ENCODE peak calls at places on chromosome 2, in nine cellular contexts. M is GM10248; G is fibroblast of pulmonary artery; L is endothelial cell; T is CD4-positive, alpha-beta T cell; W is mammary epithelial cell; H is GM13977; P is choroid plexus epithelial cell; E is AG04450. D is an unnamed sample.
A peak's percentile ranks its signal among the peaks of the same experiment; 100 is the strongest.

GRCh38 chr2:71555798-71556454 is 102.6 kb downstream of the DYSF start:
- DNase-seq in M (no peak), G (no peak), L (no peak), T (no peak), W (no peak), H (no peak), P (no peak), E (no peak), D (no peak)

GRCh38 chr2:15943378-15943851 is 3.1 kb downstream of the MYCN start:
- DNase-seq in M (no peak), G (no peak), L (peak; percentile 80), T (no peak), W (no peak), H (peak; percentile 39), P (no peak), E (no peak), D (no peak)

GRCh38 chr2:101232770-101233169 is 19.9 kb upstream of the CNOT11 start:
- DNase-seq in M (no peak), G (no peak), L (no peak), T (no peak), W (peak; percentile 2), H (no peak), P (no peak), E (no peak), D (no peak)

GRCh38 chr2:238589591-238590460 is 163.1 kb downstream of the ASB1 start:
- DNase-seq in M (no peak), G (no peak), L (no peak), T (no peak), W (no peak), H (no peak), P (no peak), E (no peak), D (no peak)

GRCh38 chr2:152790883-152791282 is 72.5 kb downstream of the ARL6IP6 start:
- DNase-seq in M (no peak), G (peak; percentile 10), L (no peak), T (no peak), W (no peak), H (no peak), P (no peak), E (no peak), D (no peak)

GRCh38 chr2:234544659-234545611 is 48.1 kb upstream of the ARL4C start:
- DNase-seq in M (peak; percentile 78), G (peak; percentile 60), L (peak; percentile 67), T (peak; percentile 69), W (peak; percentile 47), H (peak; percentile 78), P (peak; percentile 70), E (no peak), D (no peak)

GRCh38 chr2:191486584-191487320 is 191.2 kb upstream of the NABP1 start:
- DNase-seq in M (no peak), G (peak; percentile 89), L (no peak), T (no peak), W (peak; percentile 98), H (no peak), P (peak; percentile 98), E (peak; percentile 91), D (peak; percentile 97)

GRCh38 chr2:217887841-217888665 is 114.7 kb downstream of the TNS1 start:
- DNase-seq in M (no peak), G (peak; percentile 85), L (no peak), T (no peak), W (no peak), H (no peak), P (peak; percentile 5), E (no peak), D (no peak)

GRCh38 chr2:132547089-132547687 is 122.8 kb downstream of the LYPD1 start:
- DNase-seq in M (peak; percentile 52), G (peak; percentile 82), L (peak; percentile 76), T (no peak), W (peak; percentile 56), H (peak; percentile 56), P (peak; percentile 88), E (peak; percentile 61), D (peak; percentile 77)

GRCh38 chr2:197777823-197778407 is 7.2 kb downstream of the BOLL start:
- DNase-seq in M (no peak), G (peak; percentile 69), L (peak; percentile 31), T (no peak), W (peak; percentile 4), H (peak; percentile 31), P (peak; percentile 67), E (peak; percentile 6), D (peak; percentile 10)

GRCh38 chr2:165698621-165698946 is 95.5 kb downstream of the GALNT3 start:
- DNase-seq in M (peak; percentile 22), G (peak; percentile 76), L (peak; percentile 32), T (no peak), W (peak; percentile 47), H (peak; percentile 13), P (peak; percentile 83), E (peak; percentile 10), D (peak; percentile 76)

GRCh38 chr2:237980751-237981150 is 13.9 kb downstream of the UBE2F start:
- DNase-seq in M (no peak), G (no peak), L (no peak), T (no peak), W (no peak), H (no peak), P (peak; percentile 45), E (no peak), D (no peak)

GRCh38 chr2:88694015-88694414 is 2.5 kb downstream of the RPIA start:
- DNase-seq in M (no peak), G (no peak), L (no peak), T (no peak), W (no peak), H (no peak), P (no peak), E (no peak), D (no peak)

GRCh38 chr2:188734688-188735087 is 239.5 kb upstream of the COL3A1 start:
- DNase-seq in M (no peak), G (no peak), L (no peak), T (no peak), W (no peak), H (no peak), P (no peak), E (no peak), D (no peak)

GRCh38 chr2:200655918-200656580 is 70.2 kb downstream of the AOX1 start:
- DNase-seq in M (no peak), G (no peak), L (no peak), T (no peak), W (no peak), H (no peak), P (peak; percentile 20), E (no peak), D (peak; percentile 39)

GRCh38 chr2:235896061-235896460 is 272.1 kb downstream of the GBX2 start:
- DNase-seq in M (no peak), G (peak; percentile 3), L (no peak), T (no peak), W (no peak), H (no peak), P (no peak), E (no peak), D (no peak)

GRCh38 chr2:212536385-212537310 is 2.0 kb downstream of the ERBB4 start:
- DNase-seq in M (no peak), G (no peak), L (peak; percentile 26), T (no peak), W (no peak), H (no peak), P (no peak), E (no peak), D (peak; percentile 16)
- TF ChIP-seq CTCF in M (no peak), G (no peak), L (no peak), T (no peak), W (no peak), H (no peak), P (no peak), E (no peak), D (no peak)

DNA sequence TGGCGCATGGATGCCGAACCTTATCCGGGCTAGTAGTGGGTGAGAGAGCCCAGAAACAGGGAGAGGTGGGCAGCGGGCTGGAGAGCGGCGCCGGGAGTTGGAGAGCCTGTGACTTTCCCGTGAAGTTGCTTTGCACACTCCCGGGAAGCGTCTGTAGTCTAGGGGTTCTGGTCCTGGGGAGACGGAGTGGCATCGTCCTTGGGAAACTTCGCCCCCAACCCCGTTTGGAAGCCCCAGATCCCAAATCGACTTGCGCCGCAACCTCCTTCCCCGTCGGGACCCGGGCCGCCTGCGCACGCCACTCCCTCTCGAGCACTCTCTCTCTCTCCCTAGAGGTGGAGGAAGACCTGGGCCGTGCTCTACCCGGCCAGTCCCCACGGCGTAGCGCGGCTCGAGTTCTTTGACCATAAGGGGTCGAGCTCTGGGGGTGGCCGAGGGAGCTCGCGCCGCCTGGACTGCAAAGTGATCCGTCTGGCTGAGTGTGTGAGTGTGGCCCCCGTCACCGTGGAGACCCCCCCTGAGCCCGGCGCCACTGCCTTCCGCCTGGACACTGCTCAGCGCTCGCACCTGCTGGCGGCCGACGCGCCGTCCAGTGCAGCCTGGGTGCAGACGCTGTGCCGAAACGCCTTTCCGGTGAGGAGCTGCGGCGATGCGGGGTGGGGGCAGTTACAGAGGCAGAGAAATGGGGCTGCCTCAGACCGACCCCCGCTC is 456 bp downstream of the DOK1 start:
- DNase-seq in M (peak; percentile 66), G (no peak), L (peak; percentile 48), T (peak; percentile 30), W (no peak), H (peak; percentile 70), P (peak; percentile 50), E (no peak), D (no peak)
- TF ChIP-seq CTCF in M (no peak), G (no peak), L (no peak), T (no peak), W (no peak), H (no peak), P (no peak), E (no peak), D (no peak)

GRCh38 chr2:194128810-194129209 is 1528.2 kb upstream of the SLC39A10 start:
- DNase-seq in M (no peak), G (no peak), L (no peak), T (no peak), W (no peak), H (no peak), P (no peak), E (no peak), D (no peak)
- TF ChIP-seq CTCF in M (no peak), G (no peak), L (no peak), T (no peak), W (no peak), H (no peak), P (no peak), E (no peak), D (no peak)

DNA sequence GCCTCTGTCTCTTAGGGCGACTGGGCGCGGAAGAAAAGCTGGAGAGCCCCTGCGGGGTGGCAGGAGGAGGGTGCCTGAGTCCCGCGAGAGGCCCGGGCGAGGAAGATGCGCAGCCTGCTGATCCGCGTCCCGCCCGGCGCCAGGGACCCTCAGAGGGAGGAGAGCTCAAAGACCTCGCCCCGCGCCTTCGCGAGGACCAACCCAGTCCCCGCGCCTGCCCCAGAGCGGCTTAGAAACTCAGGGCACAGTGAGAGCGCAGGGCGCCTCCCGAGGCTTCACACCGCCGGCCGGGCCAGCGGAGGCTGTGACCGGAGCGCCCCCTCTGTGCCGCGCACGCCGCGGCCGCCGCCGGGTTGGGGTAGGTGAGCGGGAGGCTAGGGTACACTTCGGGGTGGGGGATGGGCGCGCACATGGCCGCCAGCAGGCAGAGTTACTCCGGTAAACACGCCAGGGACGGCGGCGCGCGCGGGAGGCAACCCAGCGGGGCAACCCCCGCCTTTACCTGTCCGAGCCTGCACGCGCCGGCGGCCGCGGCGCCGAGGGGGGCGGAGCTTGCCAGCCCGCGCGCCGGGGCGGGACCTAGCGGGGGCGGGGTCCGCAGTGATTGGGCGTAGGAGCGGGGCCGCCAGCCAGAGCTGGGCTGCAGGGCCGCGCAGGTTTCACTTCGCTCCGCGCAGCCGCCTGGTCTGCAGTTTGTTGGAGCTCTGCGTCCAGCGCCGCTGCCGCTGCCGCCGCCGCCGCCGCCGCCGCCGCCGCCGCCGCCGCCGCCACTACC is at the start of gene BCL2L11:
- DNase-seq in M (peak; percentile 90), G (peak; percentile 94), L (peak; percentile 90), T (peak; percentile 83), W (peak; percentile 89), H (peak; percentile 93), P (peak; percentile 94), E (peak; percentile 70), D (peak; percentile 96)
- TF ChIP-seq CTCF in M (peak; percentile 37), G (no peak), L (no peak), T (no peak), W (peak; percentile 26), H (peak; percentile 24), P (no peak), E (peak; percentile 9), D (peak; percentile 3)

D was measured in foreskin fibroblast.